ENCODE peak calls at places on chromosomes 12 and 14, in seven cellular contexts. J, D, C, L, X, W and V are unnamed samples.

GRCh38 chr12:62862259-62862881 is 72.6 kb downstream of the PPM1H start:
- DNase-seq in J (no peak), D (no peak), C (no peak), L (no peak), X (no peak), W (no peak), V (no peak)

GRCh38 chr12:107111314-107111713 is 18.0 kb upstream of the CRY1 start:
- DNase-seq in J (no peak), D (no peak), C (no peak), L (no peak), X (no peak), W (no peak), V (no peak)

GRCh38 chr12:114668905-114669304 is 15.1 kb downstream of the TBX3 start:
- DNase-seq in J (no peak), D (no peak), C (no peak), L (no peak), X (no peak), W (peak; percentile 1), V (no peak)

GRCh38 chr12:116408489-116409217 is 131.2 kb upstream of the MED13L start:
- DNase-seq in J (no peak), D (no peak), C (no peak), L (no peak), X (no peak), W (no peak), V (no peak)

GRCh38 chr12:7497661-7498060 is 5.9 kb downstream of the CD163 start:
- DNase-seq in J (no peak), D (no peak), C (no peak), L (no peak), X (no peak), W (no peak), V (no peak)

GRCh38 chr12:70190252-70191010 is 52.8 kb upstream of the CNOT2 start:
- DNase-seq in J (no peak), D (no peak), C (no peak), L (no peak), X (no peak), W (no peak), V (no peak)

GRCh38 chr12:49108958-49109404 is 1.7 kb downstream of the LMBR1L start:
- DNase-seq in J (no peak), D (peak; percentile 83), C (peak; percentile 65), L (no peak), X (no peak), W (no peak), V (no peak)

GRCh38 chr12:113190761-113191160 is 5.2 kb downstream of the RITA1 start:
- DNase-seq in J (no peak), D (no peak), C (no peak), L (no peak), X (no peak), W (no peak), V (no peak)

GRCh38 chr12:97639702-97640101 is 177.1 kb downstream of the RMST start:
- DNase-seq in J (no peak), D (no peak), C (no peak), L (no peak), X (no peak), W (no peak), V (no peak)

DNA sequence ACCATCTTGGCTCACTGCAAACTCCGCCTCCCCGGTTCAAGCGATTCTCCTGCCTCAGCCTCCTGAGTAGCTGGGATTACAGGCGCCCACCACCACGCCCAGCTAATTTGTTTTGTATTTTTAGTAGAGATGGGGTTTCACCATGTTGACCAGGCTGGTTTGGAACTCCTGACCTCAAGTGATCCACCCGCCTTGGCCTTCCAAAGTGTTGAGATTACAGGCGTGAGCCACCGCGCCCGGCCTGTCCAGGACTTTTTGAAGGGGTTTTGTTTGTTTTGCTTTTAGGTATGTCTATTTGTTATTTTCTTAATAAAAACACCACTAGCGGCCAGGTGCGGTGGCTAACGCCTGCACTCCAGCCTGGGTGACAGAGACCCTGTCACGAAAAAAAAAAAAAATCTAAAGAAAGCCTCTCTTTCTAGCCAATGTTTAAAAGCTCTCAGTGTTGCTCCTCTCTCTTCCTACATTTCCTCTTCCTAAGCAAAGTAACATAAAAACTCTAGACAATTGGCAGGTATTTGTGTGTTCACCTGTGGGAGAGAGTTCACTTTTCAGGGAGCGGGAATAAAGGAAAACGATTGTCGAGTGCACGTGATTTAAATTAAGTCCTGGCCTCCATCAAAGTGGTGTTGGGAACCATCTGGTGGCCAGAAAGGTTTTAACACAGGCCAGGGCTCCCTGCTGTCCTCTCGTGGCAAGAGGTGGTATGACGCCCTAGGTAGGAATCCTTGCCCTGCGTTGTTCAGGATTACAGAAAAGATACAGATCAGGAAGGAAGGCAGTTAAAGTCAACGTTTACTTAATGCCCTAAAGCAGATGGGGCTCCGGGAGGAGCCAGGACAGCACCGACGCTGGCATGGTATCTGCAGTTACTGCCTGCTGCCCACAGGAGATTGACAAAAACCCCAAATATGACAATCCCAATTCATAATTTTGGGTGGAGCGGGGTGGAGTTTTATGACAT is 36.2 kb upstream of the ATP23 start:
- DNase-seq in J (peak; percentile 87), D (peak; percentile 92), C (peak; percentile 91), L (peak; percentile 91), X (peak; percentile 90), W (peak; percentile 83), V (peak; percentile 88)
- H3K4me3 ChIP-seq in J (peak overlapping the region; percentile 21), D (no peak overlapping the region), C (no peak overlapping the region), L (no peak overlapping the region), X (no peak overlapping the region), W (no peak overlapping the region), V (peak overlapping the region; percentile 6)

GRCh38 chr12:53365245-53365904 is 14.6 kb upstream of the SP1 start:
- DNase-seq in J (peak; percentile 0), D (no peak), C (no peak), L (no peak), X (no peak), W (no peak), V (no peak)
- H3K27ac ChIP-seq in J (peak overlapping the region; percentile 63), D (no peak overlapping the region), C (peak overlapping the region; percentile 35), L (peak overlapping the region; percentile 1), X (no peak overlapping the region), W (no peak overlapping the region), V (peak overlapping the region; percentile 26)

GRCh38 chr14:69982220-69982795 is 103.1 kb downstream of the SMOC1 start:
- DNase-seq in J (no peak), D (no peak), C (no peak), L (no peak), X (no peak), W (no peak), V (no peak)
- H3K4me3 ChIP-seq in J (no peak overlapping the region), D (no peak overlapping the region), C (no peak overlapping the region), L (no peak overlapping the region), X (no peak overlapping the region), W (no peak overlapping the region), V (no peak overlapping the region)

GRCh38 chr12:58530421-58531067 is 389.8 kb downstream of the LRIG3 start:
- DNase-seq in J (no peak), D (no peak), C (no peak), L (no peak), X (no peak), W (no peak), V (no peak)

GRCh38 chr12:58529114-58529665 is 391.1 kb downstream of the LRIG3 start:
- DNase-seq in J (no peak), D (no peak), C (no peak), L (no peak), X (no peak), W (no peak), V (no peak)

GRCh38 chr12:58532855-58533608 is 387.3 kb downstream of the LRIG3 start:
- DNase-seq in J (no peak), D (no peak), C (no peak), L (no peak), X (no peak), W (no peak), V (no peak)

GRCh38 chr12:58528266-58528665 is 392.0 kb downstream of the LRIG3 start:
- DNase-seq in J (no peak), D (no peak), C (no peak), L (no peak), X (no peak), W (no peak), V (no peak)

GRCh38 chr12:58529897-58530296 is 390.4 kb downstream of the LRIG3 start:
- DNase-seq in J (no peak), D (no peak), C (no peak), L (no peak), X (no peak), W (no peak), V (no peak)
- H3K27ac ChIP-seq in J (no peak overlapping the region), D (no peak overlapping the region), C (peak overlapping the region; percentile 30), L (peak overlapping the region; percentile 54), X (no peak overlapping the region), W (no peak overlapping the region), V (no peak overlapping the region)

DNA sequence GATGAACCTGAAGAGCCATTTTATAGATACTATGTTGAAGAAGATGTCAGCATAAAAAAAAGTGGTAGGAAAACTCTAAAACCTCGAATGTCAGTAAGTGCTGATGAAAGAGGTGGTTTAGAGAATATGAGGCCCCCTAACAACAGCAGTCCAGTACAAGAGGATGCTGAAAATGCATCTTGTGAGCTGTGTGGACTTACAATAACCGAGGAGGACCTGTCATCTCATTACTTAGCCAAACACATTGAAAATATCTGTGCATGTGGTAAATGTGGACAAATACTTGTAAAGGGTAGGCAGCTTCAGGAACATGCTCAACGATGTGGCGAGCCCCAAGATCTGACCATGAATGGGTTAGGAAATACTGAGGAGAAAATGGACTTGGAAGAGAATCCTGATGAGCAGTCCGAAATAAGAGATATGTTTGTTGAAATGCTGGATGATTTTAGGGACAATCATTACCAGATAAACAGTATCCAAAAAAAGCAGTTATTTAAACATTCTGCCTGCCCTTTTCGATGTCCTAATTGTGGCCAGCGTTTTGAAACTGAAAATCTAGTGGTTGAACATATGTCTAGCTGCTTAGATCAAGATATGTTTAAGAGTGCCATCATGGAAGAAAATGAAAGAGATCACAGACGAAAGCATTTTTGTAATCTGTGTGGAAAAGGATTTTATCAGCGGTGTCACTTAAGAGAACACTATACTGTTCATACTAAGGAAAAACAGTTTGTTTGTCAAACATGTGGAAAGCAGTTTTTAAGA is 17.8 kb upstream of the HSPA2 start:
- DNase-seq in J (no peak), D (no peak), C (no peak), L (no peak), X (no peak), W (no peak), V (no peak)
- H3K4me3 ChIP-seq in J (no peak overlapping the region), D (no peak overlapping the region), C (no peak overlapping the region), L (no peak overlapping the region), X (no peak overlapping the region), W (no peak overlapping the region), V (no peak overlapping the region)

GRCh38 chr14:73460691-73461127 is 2.4 kb upstream of the NUMB start:
- DNase-seq in J (no peak), D (no peak), C (no peak), L (no peak), X (no peak), W (no peak), V (no peak)

GRCh38 chr14:73458219-73458976 is at the start of gene NUMB:
- DNase-seq in J (peak; percentile 98), D (peak; percentile 99), C (peak; percentile 94), L (peak; percentile 99), X (peak; percentile 89), W (peak; percentile 100), V (peak; percentile 99)

GRCh38 chr14:73457935-73458218 is 469 bp downstream of the NUMB start:
- DNase-seq in J (peak; percentile 87), D (no peak), C (no peak), L (no peak), X (peak; percentile 74), W (no peak), V (peak; percentile 33)

GRCh38 chr14:73455294-73455693 is 3.1 kb downstream of the NUMB start:
- DNase-seq in J (no peak), D (no peak), C (no peak), L (no peak), X (no peak), W (no peak), V (no peak)

GRCh38 chr14:73457050-73457934 is 1.1 kb downstream of the NUMB start:
- DNase-seq in J (peak; percentile 86), D (peak; percentile 80), C (peak; percentile 72), L (peak; percentile 77), X (peak; percentile 67), W (peak; percentile 40), V (peak; percentile 56)
- H3K27ac ChIP-seq in J (peak overlapping the region; percentile 89), D (peak overlapping the region; percentile 91), C (peak overlapping the region; percentile 94), L (peak overlapping the region; percentile 95), X (peak overlapping the region; percentile 84), W (peak overlapping the region; percentile 80), V (peak overlapping the region; percentile 97)